ENCODE peak calls at places on chromosome X, in seven cellular contexts. One of them, this sample, is unnamed.
A peak's percentile ranks its signal among the peaks of the same experiment; 100 is the strongest.

GRCh38 chrX:10235851-10236250 is 79.1 kb downstream of the CLCN4 start:
- DNase-seq in heart left ventricle: no peak
- DNase-seq in AG10803: peak; percentile 79
- DNase-seq in AG09309: peak; percentile 80
- DNase-seq in Panc1: no peak
- DNase-seq in tibial nerve: no peak
- DNase-seq in choroid plexus epithelial cell: peak; percentile 70
- DNase-seq in this sample: no peak

GRCh38 chrX:87526281-87526680 is 8.7 kb downstream of the KLHL4 start:
- DNase-seq in AG09309: no peak
- DNase-seq in heart left ventricle: no peak
- DNase-seq in tibial nerve: no peak
- DNase-seq in AG10803: no peak
- DNase-seq in choroid plexus epithelial cell: no peak
- DNase-seq in Panc1: no peak
- DNase-seq in this sample: no peak

GRCh38 chrX:43679778-43680177 is 23.7 kb downstream of the MAOA start:
- DNase-seq in AG09309: no peak
- DNase-seq in heart left ventricle: no peak
- DNase-seq in choroid plexus epithelial cell: peak; percentile 71
- DNase-seq in tibial nerve: no peak
- DNase-seq in Panc1: no peak
- DNase-seq in AG10803: no peak
- DNase-seq in this sample: no peak

GRCh38 chrX:24097741-24098140 is 43.0 kb downstream of the EIF2S3 start:
- DNase-seq in Panc1: no peak
- DNase-seq in tibial nerve: no peak
- DNase-seq in AG09309: no peak
- DNase-seq in AG10803: peak; percentile 73
- DNase-seq in heart left ventricle: no peak
- DNase-seq in choroid plexus epithelial cell: no peak
- DNase-seq in this sample: no peak

GRCh38 chrX:129634541-129634940 is 20.2 kb downstream of the APLN start:
- DNase-seq in choroid plexus epithelial cell: no peak
- DNase-seq in Panc1: no peak
- DNase-seq in heart left ventricle: no peak
- DNase-seq in AG09309: no peak
- DNase-seq in AG10803: no peak
- DNase-seq in tibial nerve: no peak
- DNase-seq in this sample: no peak

GRCh38 chrX:78092296-78092695 is 11.8 kb upstream of the PGK1 start:
- DNase-seq in choroid plexus epithelial cell: peak; percentile 72
- DNase-seq in heart left ventricle: no peak
- DNase-seq in tibial nerve: no peak
- DNase-seq in Panc1: no peak
- DNase-seq in AG10803: peak; percentile 48
- DNase-seq in AG09309: no peak
- DNase-seq in this sample: no peak

GRCh38 chrX:49101629-49101984 is 21.9 kb upstream of the WDR45 start:
- DNase-seq in heart left ventricle: no peak
- DNase-seq in tibial nerve: no peak
- DNase-seq in AG10803: no peak
- DNase-seq in Panc1: no peak
- DNase-seq in choroid plexus epithelial cell: no peak
- DNase-seq in AG09309: no peak
- DNase-seq in this sample: no peak

GRCh38 chrX:41616255-41616654 is 72.5 kb upstream of the GPR34 start:
- DNase-seq in Panc1: no peak
- DNase-seq in AG10803: no peak
- DNase-seq in choroid plexus epithelial cell: no peak
- DNase-seq in AG09309: no peak
- DNase-seq in heart left ventricle: no peak
- DNase-seq in tibial nerve: no peak
- DNase-seq in this sample: no peak

GRCh38 chrX:39907964-39908616 is 189.7 kb downstream of the BCOR start:
- DNase-seq in tibial nerve: peak; percentile 24
- DNase-seq in choroid plexus epithelial cell: peak; percentile 82
- DNase-seq in AG10803: peak; percentile 96
- DNase-seq in Panc1: peak; percentile 28
- DNase-seq in heart left ventricle: peak; percentile 74
- DNase-seq in AG09309: peak; percentile 84
- DNase-seq in this sample: peak; percentile 81

GRCh38 chrX:40104649-40105015 is 6.9 kb upstream of the BCOR start:
- DNase-seq in AG09309: no peak
- DNase-seq in tibial nerve: no peak
- DNase-seq in choroid plexus epithelial cell: peak; percentile 56
- DNase-seq in Panc1: no peak
- DNase-seq in heart left ventricle: peak; percentile 76
- DNase-seq in AG10803: peak; percentile 68
- DNase-seq in this sample: no peak

GRCh38 chrX:77447339-77448149 is at the start of gene FGF16:
- DNase-seq in tibial nerve: no peak
- DNase-seq in heart left ventricle: no peak
- DNase-seq in choroid plexus epithelial cell: no peak
- DNase-seq in AG10803: no peak
- DNase-seq in Panc1: no peak
- DNase-seq in AG09309: no peak
- DNase-seq in this sample: no peak

GRCh38 chrX:149807747-149808458 is 26.2 kb downstream of the MAGEA9 start:
- DNase-seq in choroid plexus epithelial cell: no peak
- DNase-seq in Panc1: no peak
- DNase-seq in AG10803: no peak
- DNase-seq in heart left ventricle: no peak
- DNase-seq in tibial nerve: no peak
- DNase-seq in AG09309: no peak
- DNase-seq in this sample: no peak

GRCh38 chrX:153488231-153488914 is 6.4 kb upstream of the BGN start:
- DNase-seq in AG10803: no peak
- DNase-seq in AG09309: no peak
- DNase-seq in tibial nerve: no peak
- DNase-seq in heart left ventricle: peak; percentile 77
- DNase-seq in choroid plexus epithelial cell: peak; percentile 31
- DNase-seq in Panc1: no peak
- DNase-seq in this sample: no peak

GRCh38 chrX:31099536-31100090 is 27.8 kb upstream of the FTHL17 start:
- DNase-seq in Panc1: no peak
- DNase-seq in choroid plexus epithelial cell: no peak
- DNase-seq in tibial nerve: no peak
- DNase-seq in heart left ventricle: no peak
- DNase-seq in AG09309: no peak
- DNase-seq in AG10803: no peak
- DNase-seq in this sample: no peak

GRCh38 chrX:40132751-40133150 is 35.0 kb upstream of the BCOR start:
- DNase-seq in AG10803: peak; percentile 80
- DNase-seq in choroid plexus epithelial cell: peak; percentile 88
- DNase-seq in heart left ventricle: peak; percentile 79
- DNase-seq in Panc1: no peak
- DNase-seq in AG09309: no peak
- DNase-seq in tibial nerve: peak; percentile 54
- DNase-seq in this sample: no peak

GRCh38 chrX:54171527-54171926 is 11.5 kb downstream of the FAM120C start:
- DNase-seq in choroid plexus epithelial cell: no peak
- DNase-seq in tibial nerve: no peak
- DNase-seq in AG10803: peak; percentile 84
- DNase-seq in heart left ventricle: no peak
- DNase-seq in Panc1: no peak
- DNase-seq in AG09309: peak; percentile 39
- DNase-seq in this sample: no peak

GRCh38 chrX:136475236-136475635 is 12.5 kb upstream of the BRS3 start:
- DNase-seq in tibial nerve: no peak
- DNase-seq in choroid plexus epithelial cell: no peak
- DNase-seq in AG09309: no peak
- DNase-seq in AG10803: no peak
- DNase-seq in heart left ventricle: no peak
- DNase-seq in Panc1: no peak
- DNase-seq in this sample: no peak

GRCh38 chrX:83278988-83279387 is 229.1 kb upstream of the POU3F4 start:
- DNase-seq in choroid plexus epithelial cell: no peak
- DNase-seq in AG10803: no peak
- DNase-seq in heart left ventricle: no peak
- DNase-seq in tibial nerve: no peak
- DNase-seq in Panc1: no peak
- DNase-seq in AG09309: no peak
- DNase-seq in this sample: no peak

GRCh38 chrX:45515262-45516215 is 314.9 kb upstream of the DIPK2B start:
- DNase-seq in AG09309: peak; percentile 93
- DNase-seq in Panc1: peak; percentile 80
- DNase-seq in tibial nerve: peak; percentile 21
- DNase-seq in heart left ventricle: peak; percentile 48
- DNase-seq in choroid plexus epithelial cell: peak; percentile 91
- DNase-seq in AG10803: peak; percentile 96
- DNase-seq in this sample: peak; percentile 80

GRCh38 chrX:38260231-38260630 is 39.6 kb upstream of the SRPX start:
- DNase-seq in choroid plexus epithelial cell: peak; percentile 53
- DNase-seq in AG10803: no peak
- DNase-seq in AG09309: no peak
- DNase-seq in tibial nerve: no peak
- DNase-seq in heart left ventricle: no peak
- DNase-seq in Panc1: peak; percentile 18
- DNase-seq in this sample: no peak
- TF ChIP-seq CTCF in choroid plexus epithelial cell: peak; percentile 67
- TF ChIP-seq CTCF in AG10803: peak; percentile 41
- TF ChIP-seq CTCF in AG09309: peak; percentile 51
- TF ChIP-seq CTCF in tibial nerve: no peak
- TF ChIP-seq CTCF in heart left ventricle: peak; percentile 13
- TF ChIP-seq CTCF in Panc1: peak; percentile 61
- TF ChIP-seq CTCF in this sample: peak; percentile 60

DNA sequence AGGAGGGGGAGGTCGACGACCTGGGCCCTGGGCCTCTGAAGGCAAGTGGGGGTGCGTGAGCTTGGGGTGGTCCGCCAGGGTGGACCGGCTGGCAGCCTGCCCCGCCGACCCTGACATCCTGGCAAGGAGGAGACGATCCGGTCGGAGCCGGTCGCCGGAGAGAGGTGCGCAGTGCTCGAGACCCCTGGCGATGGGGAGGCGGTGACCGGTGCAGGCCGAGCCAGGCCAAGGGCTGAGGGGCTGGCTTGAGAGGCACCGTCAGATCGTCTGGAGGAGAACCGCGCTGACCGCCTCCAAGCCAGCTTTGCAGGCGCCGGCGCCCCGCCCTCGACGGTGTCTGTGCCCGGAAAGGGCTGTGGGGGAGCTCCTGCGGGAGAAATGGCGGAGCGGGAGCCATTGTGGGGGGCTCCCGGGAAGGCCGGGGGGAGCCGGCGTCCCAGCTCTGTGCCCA is 25.6 kb downstream of the GPRASP3 start:
- DNase-seq in Panc1: no peak
- DNase-seq in heart left ventricle: peak; percentile 48
- DNase-seq in tibial nerve: no peak
- DNase-seq in choroid plexus epithelial cell: peak; percentile 22
- DNase-seq in AG10803: peak; percentile 16
- DNase-seq in AG09309: no peak
- DNase-seq in this sample: no peak
- H3K4me3 ChIP-seq in Panc1: peak overlapping the region; percentile 61
- H3K4me3 ChIP-seq in heart left ventricle: peak overlapping the region; percentile 70
- H3K4me3 ChIP-seq in tibial nerve: peak overlapping the region; percentile 27
- H3K4me3 ChIP-seq in choroid plexus epithelial cell: peak overlapping the region; percentile 64
- H3K4me3 ChIP-seq in AG10803: peak overlapping the region; percentile 65
- H3K4me3 ChIP-seq in AG09309: peak overlapping the region; percentile 66
- H3K4me3 ChIP-seq in this sample: peak overlapping the region; percentile 52

GRCh38 chrX:114717921-114718320 is 134.0 kb downstream of the HTR2C start:
- DNase-seq in heart left ventricle: no peak
- DNase-seq in Panc1: no peak
- DNase-seq in AG09309: no peak
- DNase-seq in AG10803: no peak
- DNase-seq in tibial nerve: no peak
- DNase-seq in choroid plexus epithelial cell: peak; percentile 0
- DNase-seq in this sample: no peak
- TF ChIP-seq CTCF in heart left ventricle: no peak
- TF ChIP-seq CTCF in Panc1: peak; percentile 63
- TF ChIP-seq CTCF in AG09309: peak; percentile 30
- TF ChIP-seq CTCF in AG10803: peak; percentile 17
- TF ChIP-seq CTCF in tibial nerve: no peak
- TF ChIP-seq CTCF in choroid plexus epithelial cell: peak; percentile 29
- TF ChIP-seq CTCF in this sample: peak; percentile 40

GRCh38 chrX:154751121-154751668 is 318 bp upstream of the GAB3 start:
- DNase-seq in AG09309: no peak
- DNase-seq in choroid plexus epithelial cell: no peak
- DNase-seq in heart left ventricle: peak; percentile 56
- DNase-seq in tibial nerve: no peak
- DNase-seq in AG10803: no peak
- DNase-seq in Panc1: no peak
- DNase-seq in this sample: no peak

GRCh38 chrX:154748712-154749339 is 2.1 kb downstream of the GAB3 start:
- DNase-seq in Panc1: no peak
- DNase-seq in tibial nerve: no peak
- DNase-seq in choroid plexus epithelial cell: peak; percentile 66
- DNase-seq in AG10803: no peak
- DNase-seq in heart left ventricle: peak; percentile 43
- DNase-seq in AG09309: no peak
- DNase-seq in this sample: no peak

GRCh38 chrX:154749856-154750255 is 1.0 kb downstream of the GAB3 start:
- DNase-seq in choroid plexus epithelial cell: peak; percentile 30
- DNase-seq in AG09309: no peak
- DNase-seq in heart left ventricle: no peak
- DNase-seq in Panc1: no peak
- DNase-seq in AG10803: no peak
- DNase-seq in tibial nerve: no peak
- DNase-seq in this sample: no peak

GRCh38 chrX:154750301-154751120 is at the start of gene GAB3:
- DNase-seq in Panc1: no peak
- DNase-seq in tibial nerve: no peak
- DNase-seq in heart left ventricle: peak; percentile 49
- DNase-seq in AG10803: no peak
- DNase-seq in choroid plexus epithelial cell: peak; percentile 40
- DNase-seq in AG09309: no peak
- DNase-seq in this sample: no peak

GRCh38 chrX:154751669-154752271 is 893 bp upstream of the GAB3 start:
- DNase-seq in AG10803: no peak
- DNase-seq in Panc1: no peak
- DNase-seq in heart left ventricle: peak; percentile 47
- DNase-seq in choroid plexus epithelial cell: no peak
- DNase-seq in tibial nerve: no peak
- DNase-seq in AG09309: no peak
- DNase-seq in this sample: no peak
- H3K4me3 ChIP-seq in AG10803: no peak overlapping the region
- H3K4me3 ChIP-seq in Panc1: peak overlapping the region; percentile 78
- H3K4me3 ChIP-seq in heart left ventricle: peak overlapping the region; percentile 81
- H3K4me3 ChIP-seq in choroid plexus epithelial cell: no peak overlapping the region
- H3K4me3 ChIP-seq in tibial nerve: no peak overlapping the region
- H3K4me3 ChIP-seq in AG09309: no peak overlapping the region
- H3K4me3 ChIP-seq in this sample: no peak overlapping the region

DNA sequence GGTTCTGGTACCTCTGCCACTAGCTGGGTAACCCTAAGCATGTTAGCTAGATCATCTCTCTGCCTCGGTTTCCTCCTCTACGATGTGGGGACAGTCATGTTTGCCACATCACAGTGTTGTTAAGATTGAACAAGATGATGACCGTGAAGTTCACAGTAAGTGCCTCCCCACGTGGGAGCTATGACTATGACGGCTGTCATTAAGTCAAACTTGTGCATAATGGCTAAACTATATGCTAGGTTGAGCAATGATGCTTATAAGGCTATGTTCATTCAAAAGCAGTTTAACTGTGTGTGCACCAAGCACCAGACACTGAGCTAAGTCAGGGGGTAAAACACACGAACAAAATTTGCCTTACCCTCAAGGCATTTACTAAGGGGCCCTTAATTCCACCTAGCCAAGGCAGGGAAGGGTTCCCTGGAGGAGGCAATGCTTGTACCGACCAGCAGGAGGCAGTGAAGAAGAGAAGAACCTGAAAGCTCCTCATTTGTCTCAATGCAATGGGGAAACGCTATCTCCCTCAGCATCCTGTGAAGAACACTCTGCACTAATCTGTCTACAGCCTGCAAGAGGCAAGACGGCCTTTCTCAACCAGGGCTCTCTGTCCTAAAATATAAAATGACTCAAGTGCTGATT is 52.9 kb downstream of the MAP7D2 start:
- DNase-seq in tibial nerve: no peak
- DNase-seq in AG10803: no peak
- DNase-seq in AG09309: no peak
- DNase-seq in choroid plexus epithelial cell: no peak
- DNase-seq in Panc1: no peak
- DNase-seq in heart left ventricle: no peak
- DNase-seq in this sample: no peak
- TF ChIP-seq CTCF in tibial nerve: no peak
- TF ChIP-seq CTCF in AG10803: peak; percentile 29
- TF ChIP-seq CTCF in AG09309: peak; percentile 27
- TF ChIP-seq CTCF in choroid plexus epithelial cell: peak; percentile 49
- TF ChIP-seq CTCF in Panc1: peak; percentile 47
- TF ChIP-seq CTCF in heart left ventricle: no peak
- TF ChIP-seq CTCF in this sample: peak; percentile 49